ENCODE peak calls at places on chromosomes 2 and 18, in seven cellular contexts. One of them, this sample, is unnamed.

GRCh38 chr18:33460681-33461080 is 20.2 kb upstream of the CCDC178 start:
- DNase-seq in T-cell: no peak
- DNase-seq in kidney epithelial cell: no peak
- DNase-seq in NCI-H345: no peak
- DNase-seq in T-helper 1 cell: no peak
- DNase-seq in GM19239: no peak
- DNase-seq in T follicular helper cell: no peak
- DNase-seq in this sample: no peak

GRCh38 chr2:9639000-9639602 is 8.3 kb upstream of the YWHAQ start:
- DNase-seq in T-cell: no peak
- DNase-seq in kidney epithelial cell: no peak
- DNase-seq in NCI-H345: no peak
- DNase-seq in T-helper 1 cell: no peak
- DNase-seq in GM19239: no peak
- DNase-seq in T follicular helper cell: no peak
- DNase-seq in this sample: no peak

GRCh38 chr2:12066986-12067385 is 320.6 kb downstream of the LPIN1 start:
- DNase-seq in T-cell: no peak
- DNase-seq in kidney epithelial cell: no peak
- DNase-seq in NCI-H345: no peak
- DNase-seq in T-helper 1 cell: no peak
- DNase-seq in GM19239: no peak
- DNase-seq in T follicular helper cell: no peak
- DNase-seq in this sample: no peak

GRCh38 chr2:162582357-162582798 is 238.4 kb downstream of the GCA start:
- DNase-seq in T-cell: no peak
- DNase-seq in kidney epithelial cell: no peak
- DNase-seq in NCI-H345: peak; percentile 6
- DNase-seq in T-helper 1 cell: no peak
- DNase-seq in GM19239: no peak
- DNase-seq in T follicular helper cell: no peak
- DNase-seq in this sample: no peak

GRCh38 chr18:2538844-2539243 is 32.5 kb downstream of the METTL4 start:
- DNase-seq in T-cell: no peak
- DNase-seq in kidney epithelial cell: no peak
- DNase-seq in NCI-H345: no peak
- DNase-seq in T-helper 1 cell: no peak
- DNase-seq in GM19239: no peak
- DNase-seq in T follicular helper cell: no peak
- DNase-seq in this sample: peak; percentile 62

GRCh38 chr2:237254911-237255578 is 158.9 kb downstream of the COL6A3 start:
- DNase-seq in T-cell: no peak
- DNase-seq in kidney epithelial cell: no peak
- DNase-seq in NCI-H345: no peak
- DNase-seq in T-helper 1 cell: no peak
- DNase-seq in GM19239: no peak
- DNase-seq in T follicular helper cell: no peak
- DNase-seq in this sample: peak; percentile 55

GRCh38 chr2:164742738-164743317 is 98.8 kb downstream of the COBLL1 start:
- DNase-seq in T-cell: no peak
- DNase-seq in kidney epithelial cell: no peak
- DNase-seq in NCI-H345: no peak
- DNase-seq in T-helper 1 cell: no peak
- DNase-seq in GM19239: no peak
- DNase-seq in T follicular helper cell: no peak
- DNase-seq in this sample: no peak

GRCh38 chr2:98445167-98445522 is 487 bp downstream of the INPP4A start:
- DNase-seq in T-cell: no peak
- DNase-seq in kidney epithelial cell: no peak
- DNase-seq in NCI-H345: no peak
- DNase-seq in T-helper 1 cell: no peak
- DNase-seq in GM19239: no peak
- DNase-seq in T follicular helper cell: no peak
- DNase-seq in this sample: no peak

GRCh38 chr2:20637147-20637546 is 13.8 kb downstream of the HS1BP3 start:
- DNase-seq in T-cell: no peak
- DNase-seq in kidney epithelial cell: no peak
- DNase-seq in NCI-H345: no peak
- DNase-seq in T-helper 1 cell: no peak
- DNase-seq in GM19239: no peak
- DNase-seq in T follicular helper cell: no peak
- DNase-seq in this sample: no peak

GRCh38 chr18:66724664-66725356 is 120.9 kb upstream of the CDH19 start:
- DNase-seq in T-cell: no peak
- DNase-seq in kidney epithelial cell: no peak
- DNase-seq in NCI-H345: peak; percentile 38
- DNase-seq in T-helper 1 cell: no peak
- DNase-seq in GM19239: no peak
- DNase-seq in T follicular helper cell: no peak
- DNase-seq in this sample: peak; percentile 58

GRCh38 chr18:50707841-50708240 is 112.0 kb downstream of the MRO start:
- DNase-seq in T-cell: no peak
- DNase-seq in kidney epithelial cell: no peak
- DNase-seq in NCI-H345: peak; percentile 26
- DNase-seq in T-helper 1 cell: no peak
- DNase-seq in GM19239: no peak
- DNase-seq in T follicular helper cell: no peak
- DNase-seq in this sample: peak; percentile 63

GRCh38 chr2:3487432-3487831 is 31.9 kb downstream of the ADI1 start:
- DNase-seq in T-cell: no peak
- DNase-seq in kidney epithelial cell: no peak
- DNase-seq in NCI-H345: no peak
- DNase-seq in T-helper 1 cell: no peak
- DNase-seq in GM19239: no peak
- DNase-seq in T follicular helper cell: no peak
- DNase-seq in this sample: no peak

GRCh38 chr2:59885536-59885935 is 667.9 kb downstream of the BCL11A start:
- DNase-seq in T-cell: peak; percentile 35
- DNase-seq in kidney epithelial cell: no peak
- DNase-seq in NCI-H345: no peak
- DNase-seq in T-helper 1 cell: no peak
- DNase-seq in GM19239: no peak
- DNase-seq in T follicular helper cell: no peak
- DNase-seq in this sample: no peak

GRCh38 chr2:222960126-222960525 is 91.9 kb upstream of the KCNE4 start:
- DNase-seq in T-cell: no peak
- DNase-seq in kidney epithelial cell: no peak
- DNase-seq in NCI-H345: no peak
- DNase-seq in T-helper 1 cell: no peak
- DNase-seq in GM19239: no peak
- DNase-seq in T follicular helper cell: no peak
- DNase-seq in this sample: no peak

This sample was measured in DMS79 treated with DMSO at 0.1 percent for 48 hours.